ENCODE peak calls at places on chromosomes 5 and 9, in ten cellular contexts. One of them, this sample, is unnamed.

GRCh38 chr5:62167651-62168050 is 138.4 kb upstream of the KIF2A start:
- DNase-seq in stimulated activated CD4-positive, alpha-beta T cell treated with anti-CD3 and anti-CD28 coated beads, Interleukin-15, amount 100 ng/mL, for 24 hours: no peak
- DNase-seq in caudate nucleus: no peak
- DNase-seq in activated T-cell treated with anti-CD3 and anti-CD28 coated beads, Interleukin-2, amount 50 U/mL, for 72 hours: no peak
- DNase-seq in CD8-positive, alpha-beta memory T cell: no peak
- DNase-seq in ELR: no peak
- DNase-seq in endothelial cell: no peak
- DNase-seq in RKO: no peak
- DNase-seq in cardiac muscle cell: no peak
- DNase-seq in HTR-8/SVneo: no peak
- DNase-seq in this sample: no peak

GRCh38 chr5:43420241-43420640 is 8.1 kb upstream of the CCL28 start:
- DNase-seq in stimulated activated CD4-positive, alpha-beta T cell treated with anti-CD3 and anti-CD28 coated beads, Interleukin-15, amount 100 ng/mL, for 24 hours: no peak
- DNase-seq in caudate nucleus: no peak
- DNase-seq in activated T-cell treated with anti-CD3 and anti-CD28 coated beads, Interleukin-2, amount 50 U/mL, for 72 hours: no peak
- DNase-seq in CD8-positive, alpha-beta memory T cell: no peak
- DNase-seq in ELR: no peak
- DNase-seq in endothelial cell: no peak
- DNase-seq in RKO: no peak
- DNase-seq in cardiac muscle cell: no peak
- DNase-seq in HTR-8/SVneo: no peak
- DNase-seq in this sample: no peak

GRCh38 chr9:72931437-72931836 is 21.4 kb downstream of the ALDH1A1 start:
- DNase-seq in stimulated activated CD4-positive, alpha-beta T cell treated with anti-CD3 and anti-CD28 coated beads, Interleukin-15, amount 100 ng/mL, for 24 hours: no peak
- DNase-seq in caudate nucleus: no peak
- DNase-seq in activated T-cell treated with anti-CD3 and anti-CD28 coated beads, Interleukin-2, amount 50 U/mL, for 72 hours: no peak
- DNase-seq in CD8-positive, alpha-beta memory T cell: no peak
- DNase-seq in ELR: no peak
- DNase-seq in endothelial cell: no peak
- DNase-seq in RKO: no peak
- DNase-seq in cardiac muscle cell: no peak
- DNase-seq in HTR-8/SVneo: no peak
- DNase-seq in this sample: no peak

GRCh38 chr5:178058321-178059012 is 54.9 kb upstream of the N4BP3 start:
- DNase-seq in stimulated activated CD4-positive, alpha-beta T cell treated with anti-CD3 and anti-CD28 coated beads, Interleukin-15, amount 100 ng/mL, for 24 hours: no peak
- DNase-seq in caudate nucleus: no peak
- DNase-seq in activated T-cell treated with anti-CD3 and anti-CD28 coated beads, Interleukin-2, amount 50 U/mL, for 72 hours: no peak
- DNase-seq in CD8-positive, alpha-beta memory T cell: no peak
- DNase-seq in ELR: no peak
- DNase-seq in endothelial cell: no peak
- DNase-seq in RKO: no peak
- DNase-seq in cardiac muscle cell: no peak
- DNase-seq in HTR-8/SVneo: no peak
- DNase-seq in this sample: no peak

GRCh38 chr5:96687080-96687479 is 24.9 kb downstream of the CAST start:
- DNase-seq in stimulated activated CD4-positive, alpha-beta T cell treated with anti-CD3 and anti-CD28 coated beads, Interleukin-15, amount 100 ng/mL, for 24 hours: no peak
- DNase-seq in caudate nucleus: no peak
- DNase-seq in activated T-cell treated with anti-CD3 and anti-CD28 coated beads, Interleukin-2, amount 50 U/mL, for 72 hours: no peak
- DNase-seq in CD8-positive, alpha-beta memory T cell: no peak
- DNase-seq in ELR: no peak
- DNase-seq in endothelial cell: no peak
- DNase-seq in RKO: no peak
- DNase-seq in cardiac muscle cell: no peak
- DNase-seq in HTR-8/SVneo: no peak
- DNase-seq in this sample: no peak

GRCh38 chr5:43658499-43658898 is 55.5 kb downstream of the NNT start:
- DNase-seq in stimulated activated CD4-positive, alpha-beta T cell treated with anti-CD3 and anti-CD28 coated beads, Interleukin-15, amount 100 ng/mL, for 24 hours: no peak
- DNase-seq in caudate nucleus: no peak
- DNase-seq in activated T-cell treated with anti-CD3 and anti-CD28 coated beads, Interleukin-2, amount 50 U/mL, for 72 hours: no peak
- DNase-seq in CD8-positive, alpha-beta memory T cell: no peak
- DNase-seq in ELR: peak; percentile 84
- DNase-seq in endothelial cell: no peak
- DNase-seq in RKO: no peak
- DNase-seq in cardiac muscle cell: no peak
- DNase-seq in HTR-8/SVneo: no peak
- DNase-seq in this sample: no peak

GRCh38 chr5:54309751-54310432 is 481 bp downstream of the ARL15 start:
- DNase-seq in stimulated activated CD4-positive, alpha-beta T cell treated with anti-CD3 and anti-CD28 coated beads, Interleukin-15, amount 100 ng/mL, for 24 hours: peak; percentile 41
- DNase-seq in caudate nucleus: no peak
- DNase-seq in activated T-cell treated with anti-CD3 and anti-CD28 coated beads, Interleukin-2, amount 50 U/mL, for 72 hours: peak; percentile 45
- DNase-seq in CD8-positive, alpha-beta memory T cell: peak; percentile 20
- DNase-seq in ELR: peak; percentile 60
- DNase-seq in endothelial cell: peak; percentile 39
- DNase-seq in RKO: peak; percentile 33
- DNase-seq in cardiac muscle cell: peak; percentile 21
- DNase-seq in HTR-8/SVneo: peak; percentile 58
- DNase-seq in this sample: no peak

GRCh38 chr9:77747163-77747562 is 99.0 kb upstream of the GNA14 start:
- DNase-seq in stimulated activated CD4-positive, alpha-beta T cell treated with anti-CD3 and anti-CD28 coated beads, Interleukin-15, amount 100 ng/mL, for 24 hours: no peak
- DNase-seq in caudate nucleus: no peak
- DNase-seq in activated T-cell treated with anti-CD3 and anti-CD28 coated beads, Interleukin-2, amount 50 U/mL, for 72 hours: no peak
- DNase-seq in CD8-positive, alpha-beta memory T cell: no peak
- DNase-seq in ELR: no peak
- DNase-seq in endothelial cell: no peak
- DNase-seq in RKO: no peak
- DNase-seq in cardiac muscle cell: no peak
- DNase-seq in HTR-8/SVneo: no peak
- DNase-seq in this sample: no peak

GRCh38 chr9:4045556-4045955 is 254.3 kb downstream of the GLIS3 start:
- DNase-seq in stimulated activated CD4-positive, alpha-beta T cell treated with anti-CD3 and anti-CD28 coated beads, Interleukin-15, amount 100 ng/mL, for 24 hours: no peak
- DNase-seq in caudate nucleus: no peak
- DNase-seq in activated T-cell treated with anti-CD3 and anti-CD28 coated beads, Interleukin-2, amount 50 U/mL, for 72 hours: no peak
- DNase-seq in CD8-positive, alpha-beta memory T cell: no peak
- DNase-seq in ELR: no peak
- DNase-seq in endothelial cell: no peak
- DNase-seq in RKO: no peak
- DNase-seq in cardiac muscle cell: no peak
- DNase-seq in HTR-8/SVneo: no peak
- DNase-seq in this sample: no peak

GRCh38 chr5:78927657-78928282 is 57.3 kb downstream of the ARSB start:
- DNase-seq in stimulated activated CD4-positive, alpha-beta T cell treated with anti-CD3 and anti-CD28 coated beads, Interleukin-15, amount 100 ng/mL, for 24 hours: no peak
- DNase-seq in caudate nucleus: no peak
- DNase-seq in activated T-cell treated with anti-CD3 and anti-CD28 coated beads, Interleukin-2, amount 50 U/mL, for 72 hours: no peak
- DNase-seq in CD8-positive, alpha-beta memory T cell: no peak
- DNase-seq in ELR: peak; percentile 39
- DNase-seq in endothelial cell: no peak
- DNase-seq in RKO: no peak
- DNase-seq in cardiac muscle cell: peak; percentile 84
- DNase-seq in HTR-8/SVneo: no peak
- DNase-seq in this sample: no peak

GRCh38 chr5:59917121-59917520 is 23.6 kb upstream of the PDE4D start:
- DNase-seq in stimulated activated CD4-positive, alpha-beta T cell treated with anti-CD3 and anti-CD28 coated beads, Interleukin-15, amount 100 ng/mL, for 24 hours: no peak
- DNase-seq in caudate nucleus: no peak
- DNase-seq in activated T-cell treated with anti-CD3 and anti-CD28 coated beads, Interleukin-2, amount 50 U/mL, for 72 hours: no peak
- DNase-seq in CD8-positive, alpha-beta memory T cell: no peak
- DNase-seq in ELR: peak; percentile 19
- DNase-seq in endothelial cell: no peak
- DNase-seq in RKO: no peak
- DNase-seq in cardiac muscle cell: no peak
- DNase-seq in HTR-8/SVneo: no peak
- DNase-seq in this sample: no peak

GRCh38 chr9:109035684-109036423 is 22.6 kb upstream of the CTNNAL1 start:
- DNase-seq in stimulated activated CD4-positive, alpha-beta T cell treated with anti-CD3 and anti-CD28 coated beads, Interleukin-15, amount 100 ng/mL, for 24 hours: no peak
- DNase-seq in caudate nucleus: no peak
- DNase-seq in activated T-cell treated with anti-CD3 and anti-CD28 coated beads, Interleukin-2, amount 50 U/mL, for 72 hours: no peak
- DNase-seq in CD8-positive, alpha-beta memory T cell: no peak
- DNase-seq in ELR: peak; percentile 94
- DNase-seq in endothelial cell: no peak
- DNase-seq in RKO: peak; percentile 84
- DNase-seq in cardiac muscle cell: peak; percentile 84
- DNase-seq in HTR-8/SVneo: peak; percentile 78
- DNase-seq in this sample: no peak

GRCh38 chr9:13688223-13688989 is 408.9 kb upstream of the MPDZ start:
- DNase-seq in stimulated activated CD4-positive, alpha-beta T cell treated with anti-CD3 and anti-CD28 coated beads, Interleukin-15, amount 100 ng/mL, for 24 hours: no peak
- DNase-seq in caudate nucleus: no peak
- DNase-seq in activated T-cell treated with anti-CD3 and anti-CD28 coated beads, Interleukin-2, amount 50 U/mL, for 72 hours: no peak
- DNase-seq in CD8-positive, alpha-beta memory T cell: no peak
- DNase-seq in ELR: no peak
- DNase-seq in endothelial cell: no peak
- DNase-seq in RKO: no peak
- DNase-seq in cardiac muscle cell: peak; percentile 20
- DNase-seq in HTR-8/SVneo: no peak
- DNase-seq in this sample: no peak

GRCh38 chr9:120877276-120878034 is 467 bp upstream of the PHF19 start:
- DNase-seq in stimulated activated CD4-positive, alpha-beta T cell treated with anti-CD3 and anti-CD28 coated beads, Interleukin-15, amount 100 ng/mL, for 24 hours: peak; percentile 88
- DNase-seq in caudate nucleus: peak; percentile 37
- DNase-seq in activated T-cell treated with anti-CD3 and anti-CD28 coated beads, Interleukin-2, amount 50 U/mL, for 72 hours: peak; percentile 81
- DNase-seq in CD8-positive, alpha-beta memory T cell: peak; percentile 49
- DNase-seq in ELR: peak; percentile 87
- DNase-seq in endothelial cell: peak; percentile 38
- DNase-seq in RKO: peak; percentile 81
- DNase-seq in cardiac muscle cell: peak; percentile 66
- DNase-seq in HTR-8/SVneo: peak; percentile 58
- DNase-seq in this sample: no peak

GRCh38 chr5:164449460-164449859 is 944.0 kb downstream of the MAT2B start:
- DNase-seq in stimulated activated CD4-positive, alpha-beta T cell treated with anti-CD3 and anti-CD28 coated beads, Interleukin-15, amount 100 ng/mL, for 24 hours: no peak
- DNase-seq in caudate nucleus: no peak
- DNase-seq in activated T-cell treated with anti-CD3 and anti-CD28 coated beads, Interleukin-2, amount 50 U/mL, for 72 hours: no peak
- DNase-seq in CD8-positive, alpha-beta memory T cell: no peak
- DNase-seq in ELR: no peak
- DNase-seq in endothelial cell: no peak
- DNase-seq in RKO: no peak
- DNase-seq in cardiac muscle cell: no peak
- DNase-seq in HTR-8/SVneo: no peak
- DNase-seq in this sample: no peak

GRCh38 chr5:56512314-56512996 is 279.3 kb upstream of the ANKRD55 start:
- DNase-seq in stimulated activated CD4-positive, alpha-beta T cell treated with anti-CD3 and anti-CD28 coated beads, Interleukin-15, amount 100 ng/mL, for 24 hours: peak; percentile 19
- DNase-seq in caudate nucleus: no peak
- DNase-seq in activated T-cell treated with anti-CD3 and anti-CD28 coated beads, Interleukin-2, amount 50 U/mL, for 72 hours: no peak
- DNase-seq in CD8-positive, alpha-beta memory T cell: no peak
- DNase-seq in ELR: no peak
- DNase-seq in endothelial cell: no peak
- DNase-seq in RKO: no peak
- DNase-seq in cardiac muscle cell: peak; percentile 18
- DNase-seq in HTR-8/SVneo: no peak
- DNase-seq in this sample: no peak

GRCh38 chr5:88778736-88779135 is 104.2 kb downstream of the MEF2C start:
- DNase-seq in stimulated activated CD4-positive, alpha-beta T cell treated with anti-CD3 and anti-CD28 coated beads, Interleukin-15, amount 100 ng/mL, for 24 hours: peak; percentile 9
- DNase-seq in caudate nucleus: no peak
- DNase-seq in activated T-cell treated with anti-CD3 and anti-CD28 coated beads, Interleukin-2, amount 50 U/mL, for 72 hours: no peak
- DNase-seq in CD8-positive, alpha-beta memory T cell: no peak
- DNase-seq in ELR: no peak
- DNase-seq in endothelial cell: no peak
- DNase-seq in RKO: no peak
- DNase-seq in cardiac muscle cell: no peak
- DNase-seq in HTR-8/SVneo: no peak
- DNase-seq in this sample: no peak

GRCh38 chr9:11973511-11973910 is 719.7 kb upstream of the TYRP1 start:
- DNase-seq in stimulated activated CD4-positive, alpha-beta T cell treated with anti-CD3 and anti-CD28 coated beads, Interleukin-15, amount 100 ng/mL, for 24 hours: no peak
- DNase-seq in caudate nucleus: no peak
- DNase-seq in activated T-cell treated with anti-CD3 and anti-CD28 coated beads, Interleukin-2, amount 50 U/mL, for 72 hours: no peak
- DNase-seq in CD8-positive, alpha-beta memory T cell: no peak
- DNase-seq in ELR: no peak
- DNase-seq in endothelial cell: no peak
- DNase-seq in RKO: no peak
- DNase-seq in cardiac muscle cell: no peak
- DNase-seq in HTR-8/SVneo: no peak
- DNase-seq in this sample: no peak

GRCh38 chr5:61306531-61307195 is 25.4 kb upstream of the ZSWIM6 start:
- DNase-seq in stimulated activated CD4-positive, alpha-beta T cell treated with anti-CD3 and anti-CD28 coated beads, Interleukin-15, amount 100 ng/mL, for 24 hours: peak; percentile 52
- DNase-seq in caudate nucleus: no peak
- DNase-seq in activated T-cell treated with anti-CD3 and anti-CD28 coated beads, Interleukin-2, amount 50 U/mL, for 72 hours: peak; percentile 58
- DNase-seq in CD8-positive, alpha-beta memory T cell: no peak
- DNase-seq in ELR: peak; percentile 90
- DNase-seq in endothelial cell: no peak
- DNase-seq in RKO: no peak
- DNase-seq in cardiac muscle cell: peak; percentile 77
- DNase-seq in HTR-8/SVneo: no peak
- DNase-seq in this sample: no peak